ENCODE peak calls at places on chromosomes 7 and 10, in five cellular contexts. K, B, L, E and F are unnamed samples.
A peak's percentile ranks its signal among the peaks of the same experiment; 100 is the strongest.

GRCh38 chr10:123573236-123574147 is 92.7 kb upstream of the GPR26 start:
- DNase-seq in E (peak; percentile 67), L (no peak), B (no peak), K (no peak), F (no peak)

GRCh38 chr10:35913628-35914027 is 271.5 kb upstream of the FZD8 start:
- DNase-seq in L (no peak), E (peak; percentile 40), B (no peak), K (no peak), F (no peak)

GRCh38 chr7:136303162-136303561 is 326.0 kb upstream of the MTPN start:
- DNase-seq in L (no peak), B (no peak), E (no peak), K (no peak), F (no peak)

GRCh38 chr10:58177362-58177947 is 90.2 kb downstream of the IPMK start:
- DNase-seq in K (no peak), B (no peak), L (no peak), E (peak; percentile 35), F (no peak)

GRCh38 chr7:80135306-80136104 is 874 bp downstream of the GNAI1 start:
- DNase-seq in K (no peak), L (no peak), B (no peak), E (peak; percentile 51), F (no peak)

GRCh38 chr7:46414946-46415345 is 493.9 kb upstream of the IGFBP3 start:
- DNase-seq in L (no peak), E (no peak), K (no peak), B (no peak), F (no peak)

GRCh38 chr7:143408686-143409551 is at the start of gene EPHA1:
- DNase-seq in E (no peak), B (peak; percentile 35), K (no peak), L (no peak), F (no peak)

GRCh38 chr7:81285142-81285871 is 366.5 kb upstream of the SEMA3C start:
- DNase-seq in L (peak; percentile 49), E (no peak), K (no peak), B (no peak), F (no peak)

GRCh38 chr7:4706384-4707032 is 24.4 kb downstream of the FOXK1 start:
- DNase-seq in L (no peak), K (no peak), B (no peak), E (no peak), F (no peak)

GRCh38 chr10:122514045-122514840 is 46.3 kb upstream of the DMBT1 start:
- DNase-seq in L (no peak), B (no peak), K (no peak), E (no peak), F (no peak)

GRCh38 chr7:33776791-33777190 is 128.5 kb upstream of the BMPER start:
- DNase-seq in L (no peak), K (no peak), B (no peak), E (peak; percentile 26), F (no peak)